ENCODE peak calls at places on chromosome 16, in four cellular contexts. C is NCI-H1930; J is activated CD4-positive, alpha-beta T cell treated with anti-CD3 and anti-CD28 coated beads for 1 hour; F is AG10803. A is an unnamed sample.

GRCh38 chr16:54178491-54178976 is 108.1 kb downstream of the IRX3 start:
- DNase-seq in C (no peak), J (no peak), F (no peak), A (no peak)

GRCh38 chr16:12788758-12789157 is 14.9 kb downstream of the CPPED1 start:
- DNase-seq in C (no peak), J (no peak), F (no peak), A (no peak)

GRCh38 chr16:35452471-35452870 is 1993.1 kb downstream of the TP53TG3F start:
- DNase-seq in C (no peak), J (no peak), F (no peak), A (no peak)

GRCh38 chr16:19829844-19830703 is 54.6 kb downstream of the GPRC5B start:
- DNase-seq in C (no peak), J (no peak), F (no peak), A (no peak)

GRCh38 chr16:53457670-53458069 is 23.4 kb downstream of the RBL2 start:
- DNase-seq in C (no peak), J (peak), F (no peak), A (peak)

GRCh38 chr16:85683363-85683762 is 5.4 kb downstream of the GINS2 start:
- DNase-seq in C (no peak), J (no peak), F (no peak), A (no peak)

GRCh38 chr16:14409563-14409962 is 220.5 kb downstream of the PARN start:
- DNase-seq in C (no peak), J (no peak), F (peak), A (peak)

GRCh38 chr16:48627148-48627547 is 17.2 kb upstream of the N4BP1 start:
- DNase-seq in C (no peak), J (no peak), F (no peak), A (no peak)

GRCh38 chr16:81929841-81930240 is 81.4 kb downstream of the SDR42E1 start:
- DNase-seq in C (no peak), J (no peak), F (no peak), A (no peak)

GRCh38 chr16:4212934-4213296 is 29.0 kb downstream of the SRL start:
- DNase-seq in C (no peak), J (no peak), F (peak), A (peak)

A was measured in myocyte.